ENCODE peak calls at places on chromosomes 2 and 18, in four cellular contexts. R is upper lobe of right lung, C is spleen, X is type B pancreatic cell. K is an unnamed sample.

GRCh38 chr18:77234504-77235365 is 14.9 kb upstream of the GALR1 start:
- DNase-seq in R (no peak), C (no peak), X (no peak), K (no peak)

GRCh38 chr2:239504643-239505235 is 103.9 kb upstream of the HDAC4 start:
- DNase-seq in R (no peak), C (no peak), X (no peak), K (no peak)

GRCh38 chr2:15939556-15939853 is 845 bp upstream of the MYCN start:
- DNase-seq in R (peak; percentile 84), C (peak; percentile 85), X (peak; percentile 87), K (peak; percentile 86)

GRCh38 chr2:72778410-72778809 is 47.4 kb downstream of the EXOC6B start:
- DNase-seq in R (no peak), C (no peak), X (no peak), K (no peak)

GRCh38 chr2:230874456-230874855 is 9.7 kb downstream of the ITM2C start:
- DNase-seq in R (peak; percentile 52), C (peak; percentile 78), X (peak; percentile 55), K (no peak)

GRCh38 chr18:31497404-31497710 is 620 bp upstream of the DSG2 start:
- DNase-seq in R (no peak), C (no peak), X (no peak), K (no peak)

GRCh38 chr2:231523451-231524266 is 6.6 kb downstream of the NMUR1 start:
- DNase-seq in R (peak; percentile 54), C (no peak), X (no peak), K (no peak)

GRCh38 chr2:46458763-46459505 is 20.4 kb upstream of the TMEM247 start:
- DNase-seq in R (no peak), C (no peak), X (no peak), K (no peak)

GRCh38 chr2:71675296-71675695 is 221.9 kb downstream of the DYSF start:
- DNase-seq in R (peak; percentile 90), C (peak; percentile 58), X (no peak), K (peak; percentile 78)

GRCh38 chr2:3645745-3646389 is 12.1 kb upstream of the ALLC start:
- DNase-seq in R (peak; percentile 23), C (peak; percentile 65), X (no peak), K (no peak)

GRCh38 chr2:128545085-128545484 is 226.4 kb upstream of the HS6ST1 start:
- DNase-seq in R (no peak), C (peak; percentile 50), X (peak; percentile 58), K (no peak)
- TF ChIP-seq CTCF in R (no peak), C (no peak), X (no peak), K (no peak)

DNA sequence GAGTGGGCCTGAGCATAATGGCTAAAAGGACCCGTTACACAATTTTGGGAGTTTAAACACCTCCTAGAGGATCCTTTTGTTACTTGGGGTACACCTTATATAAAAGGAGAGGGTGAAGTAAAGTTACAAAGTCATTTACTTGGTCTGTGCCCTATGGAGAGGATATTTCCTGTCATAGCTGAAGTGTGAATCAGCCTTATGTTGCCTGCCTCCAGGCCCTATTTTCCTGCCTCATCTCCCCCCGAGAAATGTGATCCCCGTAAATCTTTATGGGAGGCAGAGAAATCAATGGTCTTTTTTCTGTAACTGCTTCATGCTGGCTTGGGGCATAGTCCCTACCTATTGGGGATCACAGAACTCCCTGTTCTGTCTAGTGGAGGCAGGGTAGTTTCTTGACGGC is 906.6 kb downstream of the DSC3 start:
- DNase-seq in R (no peak), C (no peak), X (no peak), K (no peak)
- TF ChIP-seq CTCF in R (no peak), C (no peak), X (no peak), K (no peak)

DNA sequence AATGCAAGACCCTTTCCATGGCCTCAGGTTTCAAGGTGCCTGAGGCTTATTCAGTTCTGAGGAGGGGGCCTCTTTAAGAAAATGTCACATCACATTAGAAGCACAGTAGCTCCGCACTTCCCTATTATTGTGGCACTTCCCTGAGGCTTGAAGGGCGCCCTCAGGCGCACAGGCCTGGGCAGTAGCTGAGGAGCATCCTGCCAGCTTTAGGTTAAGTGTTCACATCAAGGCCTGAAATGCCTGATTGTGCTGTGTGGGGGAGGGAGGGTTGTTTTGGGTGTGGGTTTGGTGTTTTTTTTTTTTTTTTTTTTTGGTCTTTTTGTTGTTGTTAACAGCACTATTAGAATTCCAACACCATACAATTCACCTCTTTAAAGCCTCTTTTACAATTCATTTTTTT is 107.9 kb downstream of the CABLES1 start:
- DNase-seq in R (no peak), C (no peak), X (no peak), K (no peak)
- TF ChIP-seq CTCF in R (peak; percentile 16), C (no peak), X (no peak), K (no peak)

DNA sequence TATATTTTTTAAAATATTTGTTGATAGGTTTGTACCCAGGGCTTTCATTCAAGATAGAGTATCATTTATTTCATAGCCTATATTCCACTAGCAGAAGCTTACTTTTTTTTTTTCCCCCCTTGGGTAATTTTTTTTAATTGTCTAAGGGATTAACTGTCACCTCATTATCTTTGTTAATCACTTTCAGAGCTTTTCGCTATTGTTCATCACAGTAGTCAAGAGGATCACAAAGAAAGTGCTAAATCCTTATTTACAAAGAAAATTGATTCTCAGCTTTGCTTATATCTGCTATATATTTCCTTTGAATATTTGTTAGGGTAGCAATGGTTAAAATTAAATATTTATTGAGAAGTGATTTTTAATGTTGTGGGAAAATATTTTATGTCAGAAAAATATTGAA is 59.0 kb downstream of the CAMKMT start:
- DNase-seq in R (no peak), C (no peak), X (no peak), K (no peak)
- TF ChIP-seq CTCF in R (no peak), C (no peak), X (no peak), K (no peak)

DNA sequence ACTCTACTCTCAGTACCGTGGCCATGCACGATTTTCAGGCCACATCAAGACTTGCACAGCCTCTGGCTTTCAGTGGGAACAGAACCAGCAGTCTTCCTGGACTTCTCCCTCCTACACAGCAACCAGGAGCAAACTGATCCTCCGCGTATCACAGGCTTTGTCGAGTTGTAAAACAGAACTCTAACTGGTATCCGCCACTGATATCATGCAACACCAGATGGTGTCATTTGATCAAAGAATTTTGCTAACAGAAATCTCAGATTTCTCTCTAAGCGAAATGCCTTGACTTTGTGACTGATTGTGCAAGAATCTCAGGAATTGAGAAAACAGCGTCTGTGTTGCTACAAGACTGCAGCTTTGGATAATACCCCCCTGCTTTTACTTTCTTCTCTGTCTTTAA is 85.7 kb downstream of the COPS8 start:
- DNase-seq in R (no peak), C (no peak), X (no peak), K (no peak)
- TF ChIP-seq CTCF in R (peak; percentile 10), C (no peak), X (no peak), K (peak; percentile 62)

DNA sequence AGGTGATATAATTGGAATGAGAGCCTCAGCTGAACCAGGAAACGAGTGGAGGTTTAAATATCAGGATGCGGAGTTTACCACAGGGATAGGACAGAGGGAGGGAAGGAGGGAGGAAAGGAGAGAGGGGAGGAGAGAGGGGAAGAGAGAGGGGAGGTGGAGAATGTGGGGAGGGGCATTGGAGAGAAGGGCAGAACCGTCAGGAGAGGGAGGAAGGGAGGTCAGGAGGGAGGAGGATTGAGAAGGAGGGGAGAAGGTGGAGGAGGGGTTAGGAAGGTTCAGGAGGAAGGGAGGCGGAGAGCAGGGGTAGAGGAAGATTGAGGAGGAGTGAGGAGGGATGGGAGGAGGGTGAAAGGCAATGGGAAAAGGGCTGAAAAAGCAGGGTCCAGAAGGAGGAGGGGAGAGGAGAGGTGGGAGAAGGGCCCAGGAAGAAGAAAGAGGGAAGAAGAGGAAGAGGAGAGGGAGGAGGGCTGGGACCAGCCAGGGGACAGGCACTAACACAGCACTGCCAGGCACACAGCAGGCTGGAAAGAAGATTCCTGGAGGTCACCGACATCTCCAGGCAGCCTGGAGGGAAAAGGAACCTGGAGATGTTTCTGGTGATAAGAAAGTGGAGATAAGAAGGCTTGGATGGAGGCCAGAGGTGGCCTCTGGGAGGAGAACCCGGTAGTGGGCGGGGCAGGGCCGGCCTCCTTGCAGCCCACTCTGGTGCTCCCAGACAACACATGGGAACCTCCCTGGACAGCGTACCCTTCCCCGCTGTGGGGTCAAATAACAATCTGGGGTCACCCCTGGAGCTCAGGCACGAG is 176.7 kb upstream of the SMAD2 start:
- DNase-seq in R (no peak), C (no peak), X (no peak), K (no peak)
- TF ChIP-seq CTCF in R (no peak), C (no peak), X (no peak), K (no peak)